ENCODE peak calls at places on chromosomes 2 and 18, in five cellular contexts. J is HepG2, L is SK-N-SH, A is GM12878, K is K562. G is an unnamed sample.

GRCh38 chr18:22847392-22847791 is 85.7 kb upstream of the RBBP8 start:
- DNase-seq in A (no peak), J (no peak), L (no peak), K (no peak), G (no peak)

GRCh38 chr2:187174582-187174981 is 273.5 kb downstream of the CALCRL start:
- DNase-seq in L (peak), K (peak), A (no peak), J (peak), G (no peak)

GRCh38 chr2:28623582-28624405 is 127.8 kb upstream of the PPP1CB start:
- DNase-seq in L (no peak), J (no peak), K (no peak), A (no peak), G (no peak)

GRCh38 chr2:58533376-58533775 is 292.3 kb upstream of the FANCL start:
- DNase-seq in J (no peak), A (no peak), K (no peak), L (no peak), G (no peak)

GRCh38 chr18:48084041-48084757 is 153.7 kb upstream of the SMAD2 start:
- DNase-seq in K (no peak), J (no peak), A (no peak), L (no peak), G (no peak)

GRCh38 chr2:225006730-225007129 is 35.5 kb downstream of the DOCK10 start:
- DNase-seq in J (no peak), K (no peak), L (no peak), A (no peak), G (no peak)

GRCh38 chr2:201966691-201967388 is 66.8 kb upstream of the FZD7 start:
- DNase-seq in L (peak), A (no peak), J (no peak), K (no peak), G (no peak)

GRCh38 chr2:178076130-178076529 is 3.6 kb upstream of the PDE11A start:
- DNase-seq in A (no peak), L (no peak), J (no peak), K (no peak), G (no peak)

GRCh38 chr2:19360881-19361321 is 2.5 kb upstream of the OSR1 start:
- DNase-seq in L (peak), J (no peak), K (no peak), A (no peak), G (no peak)

GRCh38 chr2:58427572-58428285 is 186.6 kb upstream of the FANCL start:
- DNase-seq in J (peak), A (no peak), L (peak), K (no peak), G (no peak)

GRCh38 chr18:29181151-29181901 is 1004.4 kb upstream of the CDH2 start:
- DNase-seq in A (no peak), J (no peak), K (no peak), L (no peak), G (no peak)

GRCh38 chr2:138113871-138114525 is 149.7 kb downstream of the HNMT start:
- DNase-seq in L (no peak), J (no peak), A (no peak), K (no peak), G (no peak)

GRCh38 chr18:6203791-6204190 is 210.9 kb downstream of the L3MBTL4 start:
- DNase-seq in A (no peak), L (no peak), J (no peak), K (no peak), G (no peak)

GRCh38 chr18:58823385-58823784 is 41.3 kb upstream of the ZNF532 start:
- DNase-seq in K (no peak), L (no peak), A (no peak), J (no peak), G (no peak)

GRCh38 chr18:32252461-32252860 is 62.6 kb downstream of the MEP1B start:
- DNase-seq in L (no peak), A (no peak), J (no peak), K (no peak), G (no peak)

GRCh38 chr18:8474661-8475060 is 134.6 kb upstream of the RAB12 start:
- DNase-seq in J (no peak), A (no peak), K (no peak), L (no peak), G (no peak)

GRCh38 chr2:235937092-235937491 is 231.1 kb downstream of the GBX2 start:
- DNase-seq in J (no peak), L (no peak), A (no peak), K (no peak), G (no peak)

GRCh38 chr2:169513926-169514325 is 4.4 kb downstream of the KLHL41 start:
- DNase-seq in L (no peak), A (no peak), J (peak), K (no peak), G (no peak)

GRCh38 chr2:209629622-209630021 is 142.0 kb upstream of the UNC80 start:
- DNase-seq in J (no peak), L (no peak), K (no peak), A (no peak), G (no peak)

GRCh38 chr2:112335600-112335999 is 60.2 kb downstream of the ZC3H6 start:
- DNase-seq in K (no peak), A (no peak), L (no peak), J (no peak), G (no peak)

GRCh38 chr2:11784747-11785610 is 38.5 kb downstream of the LPIN1 start:
- DNase-seq in A (no peak), K (peak), J (no peak), L (peak), G (peak)

GRCh38 chr2:65059071-65059470 is 2.9 kb downstream of the CEP68 start:
- DNase-seq in J (no peak), A (no peak), K (no peak), L (no peak), G (no peak)

GRCh38 chr2:129459200-129459876 is 520.1 kb upstream of the RAB6C start:
- DNase-seq in K (no peak), J (no peak), L (no peak), A (no peak), G (no peak)

GRCh38 chr2:234491897-234492296 is 5.0 kb downstream of the ARL4C start:
- DNase-seq in K (no peak), J (no peak), A (no peak), L (no peak), G (no peak)

GRCh38 chr2:96157649-96158553 is 12.7 kb upstream of the DUSP2 start:
- DNase-seq in J (no peak), L (peak), A (peak), K (peak), G (no peak)

GRCh38 chr2:100197643-100198153 is 55.3 kb upstream of the AFF3 start:
- DNase-seq in A (no peak), J (no peak), L (peak), K (no peak), G (no peak)

GRCh38 chr18:72700961-72701710 is 157.0 kb upstream of the CBLN2 start:
- DNase-seq in K (no peak), J (peak), L (peak), A (no peak), G (no peak)

GRCh38 chr2:63049291-63050185 is 1.1 kb upstream of the OTX1 start:
- DNase-seq in K (no peak), L (peak), J (no peak), A (no peak), G (no peak)

GRCh38 chr2:42449163-42450087 is 44.4 kb downstream of the KCNG3 start:
- DNase-seq in J (no peak), K (no peak), L (no peak), A (no peak), G (no peak)

DNA sequence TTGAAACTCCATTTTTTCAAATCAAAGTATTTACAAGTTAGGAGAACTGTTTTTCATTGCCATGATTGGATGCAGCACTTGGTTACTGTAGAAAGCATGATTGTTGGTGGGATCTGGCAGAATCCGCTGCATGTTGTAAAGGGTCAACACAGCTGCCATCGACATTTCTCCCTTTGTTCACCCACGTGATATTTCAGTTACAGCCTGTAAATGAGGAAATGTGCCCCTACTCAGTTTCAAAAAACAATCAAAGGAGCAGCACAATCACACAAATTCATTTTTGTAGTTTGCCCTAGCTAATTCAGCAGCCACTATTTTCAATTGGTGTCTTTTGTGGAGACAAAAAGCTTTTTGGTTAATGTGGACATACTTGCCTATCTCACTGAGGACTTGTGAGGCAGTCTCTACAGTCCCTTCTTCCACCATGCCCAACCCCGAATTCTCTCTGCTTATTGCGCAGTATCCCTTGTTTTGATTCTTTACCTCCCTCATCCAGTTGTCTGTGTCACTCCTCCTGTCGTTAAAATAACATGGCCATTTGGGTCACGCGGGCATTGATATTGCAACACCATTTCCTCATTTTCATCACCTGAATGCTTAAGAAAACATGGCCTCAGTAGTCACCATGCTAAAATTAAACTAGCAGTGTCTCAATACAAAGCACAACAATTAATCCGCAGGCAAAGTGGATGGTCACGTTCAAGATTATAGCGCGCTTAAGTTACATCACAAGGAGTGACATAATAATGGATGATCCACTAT is 6.4 kb upstream of the PROC start:
- DNase-seq in K (no peak), A (no peak), L (no peak), J (no peak), G (peak)
- TF ChIP-seq REST in K (no peak), A (no peak), L (no peak), J (no peak), G (no peak)

GRCh38 chr2:239300242-239300641 is 100.6 kb downstream of the HDAC4 start:
- DNase-seq in A (no peak), K (no peak), J (no peak), L (no peak), G (no peak)

GRCh38 chr2:239298126-239298804 is 102.6 kb downstream of the HDAC4 start:
- DNase-seq in J (no peak), K (no peak), L (no peak), A (no peak), G (no peak)

GRCh38 chr2:239300871-239301742 is 99.7 kb downstream of the HDAC4 start:
- DNase-seq in J (no peak), A (no peak), K (no peak), L (no peak), G (no peak)

GRCh38 chr2:239297142-239298125 is 103.4 kb downstream of the HDAC4 start:
- DNase-seq in K (no peak), J (peak), A (no peak), L (no peak), G (no peak)

DNA sequence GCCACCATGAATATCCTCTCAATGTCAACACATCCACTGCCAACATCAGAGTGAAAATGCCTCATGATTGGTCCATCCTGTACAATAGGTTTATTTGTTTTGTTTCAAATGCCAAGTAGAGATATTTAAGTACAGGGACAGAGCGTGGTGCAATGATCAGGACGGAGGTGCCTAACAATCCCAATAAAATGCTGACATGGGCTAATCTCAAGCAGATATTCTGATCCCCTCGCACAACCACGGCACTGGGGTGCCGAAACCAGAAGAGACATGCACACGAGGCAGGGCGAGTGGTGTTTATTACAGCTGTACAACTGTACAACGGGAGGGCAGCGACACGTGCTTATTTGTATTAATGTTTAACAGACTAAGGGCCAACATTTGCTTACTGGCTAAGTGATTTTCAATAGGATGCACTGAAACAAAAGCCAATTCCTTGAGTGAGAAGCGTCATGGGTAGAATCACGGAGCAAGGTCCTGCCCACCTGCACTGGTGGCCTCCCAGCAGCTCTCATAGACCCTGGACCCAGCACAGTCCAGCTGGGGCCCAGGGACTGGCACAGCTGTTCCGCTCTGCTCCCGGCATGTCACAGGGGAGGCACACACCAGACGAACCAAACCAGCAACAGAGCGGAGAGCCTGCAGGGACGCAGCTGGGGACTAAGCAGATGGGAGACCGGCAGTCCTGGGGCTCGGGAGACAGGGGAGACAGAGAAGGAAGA is 101.4 kb downstream of the HDAC4 start:
- DNase-seq in J (peak), A (no peak), L (no peak), K (no peak), G (no peak)
- TF ChIP-seq GABPA in J (no peak), A (no peak), L (no peak), K (no peak), G (no peak)

DNA sequence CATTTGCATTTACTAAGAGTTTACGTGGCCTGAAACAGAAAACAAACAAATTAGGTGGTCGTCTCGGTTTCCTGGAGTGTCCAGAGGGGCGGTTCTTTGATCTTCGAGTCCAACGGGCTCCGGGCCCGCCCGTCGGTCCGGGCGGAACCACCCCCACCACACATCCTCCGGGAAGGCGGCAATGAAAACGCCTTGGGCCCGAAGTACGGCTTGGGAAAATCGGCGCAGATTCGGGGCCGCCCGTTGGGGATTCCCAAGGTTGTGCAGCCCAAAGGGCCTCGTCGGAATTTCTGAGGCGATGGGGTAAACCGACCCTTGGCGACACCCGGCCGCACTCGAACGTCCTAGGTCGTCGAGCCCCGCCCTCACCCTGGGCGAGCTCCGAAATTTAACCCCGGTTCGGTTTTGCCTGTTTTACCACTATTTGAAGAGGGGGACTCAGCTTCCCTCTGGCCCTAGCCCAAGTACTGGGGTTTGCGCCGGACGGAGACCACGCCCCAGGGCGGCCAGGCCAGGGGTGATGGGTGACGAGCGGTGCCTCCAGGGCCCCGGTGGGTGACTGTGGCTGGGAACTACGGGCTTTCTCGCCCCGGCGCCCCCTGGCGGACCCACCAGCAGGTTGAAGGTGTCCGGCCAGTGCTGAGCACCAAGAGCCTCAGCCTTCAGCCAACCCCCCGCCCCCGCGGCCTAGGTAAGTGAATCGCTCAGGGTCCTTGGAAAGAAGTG is 1.9 kb upstream of the CFAP53 start:
- DNase-seq in J (no peak), L (peak), A (peak), K (peak), G (no peak)
- TF ChIP-seq REST in J (no peak), L (no peak), A (no peak), K (no peak), G (no peak)

GRCh38 chr2:173043897-173044472 is 31.7 kb upstream of the MAP3K20 start:
- DNase-seq in J (no peak), L (no peak), K (no peak), A (no peak), G (no peak)

GRCh38 chr2:173048901-173049661 is 26.6 kb upstream of the MAP3K20 start:
- DNase-seq in K (peak), J (peak), A (no peak), L (no peak), G (peak)

GRCh38 chr2:173044686-173045085 is 31.0 kb upstream of the MAP3K20 start:
- DNase-seq in A (no peak), J (no peak), K (no peak), L (no peak), G (no peak)

GRCh38 chr2:173048530-173048900 is 27.1 kb upstream of the MAP3K20 start:
- DNase-seq in A (no peak), J (no peak), K (no peak), L (no peak), G (no peak)

DNA sequence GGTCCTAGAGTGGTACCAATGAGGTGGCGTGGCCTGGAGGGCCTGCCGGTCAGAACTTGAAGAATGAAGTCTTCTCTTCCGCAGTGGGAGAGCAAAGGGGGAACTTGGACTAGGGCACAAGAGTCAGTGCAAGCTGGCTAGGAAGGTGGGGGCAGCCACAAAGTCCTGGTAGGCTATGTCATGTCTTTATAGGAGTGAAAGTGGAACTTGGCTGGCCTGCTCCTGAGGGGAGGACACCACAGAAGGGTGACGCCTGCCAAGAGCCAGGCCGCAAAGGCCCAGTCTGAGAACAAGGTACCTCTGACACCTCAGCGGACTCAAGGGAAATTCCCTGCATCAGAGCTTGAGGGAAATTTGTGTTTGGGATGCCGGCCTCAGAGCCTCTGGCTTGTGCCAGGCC is 32.2 kb upstream of the MAP3K20 start:
- DNase-seq in A (no peak), K (no peak), L (no peak), J (no peak), G (no peak)
- TF ChIP-seq GABPA in A (no peak), K (no peak), L (no peak), J (no peak), G (no peak)

GRCh38 chr2:215969131-215969841 is 44.1 kb downstream of the MREG start:
- DNase-seq in A (no peak), K (no peak), L (no peak), J (no peak), G (no peak)
- TF ChIP-seq REST in A (no peak), K (no peak), L (no peak), J (no peak), G (no peak)

GRCh38 chr2:25071962-25072361 is 30.1 kb downstream of the EFR3B start:
- DNase-seq in L (no peak), J (no peak), K (no peak), A (no peak), G (no peak)
- TF ChIP-seq GABPA in L (no peak), J (no peak), K (no peak), A (no peak), G (no peak)

G was measured in HL-60.